ENCODE peak calls at places on chromosome 3, in six cellular contexts. V is RCC 7860, N is HEK293T, E is fibroblast of the aortic adventitia, S is HS-27A, D is HT-29. Q is an unnamed sample.

GRCh38 chr3:101807884-101808283 is 28.9 kb downstream of the NXPE3 start:
- DNase-seq in V (no peak), N (no peak), E (no peak), S (no peak), D (no peak), Q (no peak)

GRCh38 chr3:1207904-1208303 is 115.1 kb downstream of the CNTN6 start:
- DNase-seq in V (no peak), N (no peak), E (no peak), S (no peak), D (no peak), Q (no peak)

GRCh38 chr3:15797600-15798303 is at the start of gene ANKRD28:
- DNase-seq in V (peak; percentile 95), N (peak; percentile 19), E (peak; percentile 98), S (peak; percentile 90), D (peak; percentile 48), Q (peak; percentile 98)

GRCh38 chr3:11919390-11919789 is 72.7 kb upstream of the TAMM41 start:
- DNase-seq in V (no peak), N (no peak), E (no peak), S (no peak), D (no peak), Q (no peak)

GRCh38 chr3:30476373-30477082 is 129.9 kb upstream of the TGFBR2 start:
- DNase-seq in V (no peak), N (no peak), E (peak; percentile 25), S (no peak), D (peak; percentile 63), Q (peak; percentile 87)

GRCh38 chr3:66076861-66077495 is 38.3 kb upstream of the MAGI1 start:
- DNase-seq in V (no peak), N (no peak), E (peak; percentile 79), S (no peak), D (no peak), Q (peak; percentile 92)

GRCh38 chr3:184693011-184693975 is 18.6 kb downstream of the MAGEF1 start:
- DNase-seq in V (no peak), N (no peak), E (no peak), S (no peak), D (no peak), Q (no peak)

GRCh38 chr3:46852839-46853355 is 10.3 kb downstream of the MYL3 start:
- DNase-seq in V (no peak), N (no peak), E (no peak), S (no peak), D (no peak), Q (no peak)

GRCh38 chr3:108500728-108501127 is 9.7 kb downstream of the MYH15 start:
- DNase-seq in V (no peak), N (no peak), E (no peak), S (no peak), D (no peak), Q (peak; percentile 24)

GRCh38 chr3:117045143-117045542 is 335.6 kb downstream of the TUSC7 start:
- DNase-seq in V (no peak), N (no peak), E (no peak), S (no peak), D (peak; percentile 18), Q (no peak)

GRCh38 chr3:140748903-140749302 is 71.0 kb downstream of the TRIM42 start:
- DNase-seq in V (no peak), N (no peak), E (no peak), S (no peak), D (no peak), Q (no peak)

GRCh38 chr3:104080228-104080627 is 1286.5 kb upstream of the ALCAM start:
- DNase-seq in V (no peak), N (no peak), E (no peak), S (no peak), D (no peak), Q (no peak)

GRCh38 chr3:186425788-186426730 is 64.0 kb upstream of the DGKG start:
- DNase-seq in V (no peak), N (peak; percentile 18), E (peak; percentile 54), S (no peak), D (peak; percentile 18), Q (peak; percentile 72)